ENCODE peak calls at places on chromosomes 11 and 22, in four cellular contexts. One of them, this sample, is unnamed.

GRCh38 chr11:115548878-115549528 is 44.8 kb upstream of the CADM1 start:
- DNase-seq in HEK293T: no peak
- DNase-seq in K562: no peak
- DNase-seq in HepG2: peak
- DNase-seq in this sample: peak

GRCh38 chr11:75024068-75024449 is 35.3 kb downstream of the NEU3 start:
- DNase-seq in HepG2: no peak
- DNase-seq in HEK293T: no peak
- DNase-seq in K562: no peak
- DNase-seq in this sample: no peak

GRCh38 chr11:15969281-15969680 is 387.1 kb downstream of the SOX6 start:
- DNase-seq in K562: peak
- DNase-seq in HEK293T: no peak
- DNase-seq in HepG2: peak
- DNase-seq in this sample: no peak

GRCh38 chr11:21811572-21811971 is 381.3 kb upstream of the ANO5 start:
- DNase-seq in HEK293T: no peak
- DNase-seq in K562: no peak
- DNase-seq in HepG2: peak
- DNase-seq in this sample: peak

GRCh38 chr22:46175631-46176030 is 25.3 kb downstream of the PPARA start:
- DNase-seq in K562: no peak
- DNase-seq in HepG2: no peak
- DNase-seq in HEK293T: no peak
- DNase-seq in this sample: no peak

GRCh38 chr11:57368106-57368826 is 12.7 kb downstream of the PRG3 start:
- DNase-seq in HEK293T: no peak
- DNase-seq in K562: no peak
- DNase-seq in HepG2: no peak
- DNase-seq in this sample: no peak

GRCh38 chr22:46453829-46454220 is 83.6 kb downstream of the CELSR1 start:
- DNase-seq in K562: no peak
- DNase-seq in HepG2: no peak
- DNase-seq in HEK293T: no peak
- DNase-seq in this sample: no peak

GRCh38 chr11:61359541-61359940 is 2.1 kb downstream of the CYB561A3 start:
- DNase-seq in K562: no peak
- DNase-seq in HEK293T: no peak
- DNase-seq in HepG2: no peak
- DNase-seq in this sample: no peak

GRCh38 chr22:24593810-24594568 is 1.1 kb upstream of the LRRC75B start:
- DNase-seq in HEK293T: no peak
- DNase-seq in K562: no peak
- DNase-seq in HepG2: peak
- DNase-seq in this sample: no peak

GRCh38 chr11:74521666-74522252 is 28.2 kb upstream of the LIPT2 start:
- DNase-seq in HepG2: no peak
- DNase-seq in K562: no peak
- DNase-seq in HEK293T: no peak
- DNase-seq in this sample: no peak

GRCh38 chr11:28632338-28632737 is 524.1 kb downstream of the METTL15 start:
- DNase-seq in K562: no peak
- DNase-seq in HepG2: no peak
- DNase-seq in HEK293T: no peak
- DNase-seq in this sample: no peak

GRCh38 chr22:25702571-25703167 is 39.3 kb upstream of the MYO18B start:
- DNase-seq in HEK293T: no peak
- DNase-seq in HepG2: no peak
- DNase-seq in K562: no peak
- DNase-seq in this sample: no peak
- TF ChIP-seq ELF4 in HEK293T: no peak
- TF ChIP-seq ELF4 in HepG2: no peak
- TF ChIP-seq ELF4 in K562: no peak
- TF ChIP-seq ELF4 in this sample: no peak

GRCh38 chr11:90491466-90491865 is 268.6 kb upstream of the CHORDC1 start:
- DNase-seq in HEK293T: no peak
- DNase-seq in HepG2: no peak
- DNase-seq in K562: no peak
- DNase-seq in this sample: no peak

GRCh38 chr11:90496722-90497121 is 273.9 kb upstream of the CHORDC1 start:
- DNase-seq in K562: no peak
- DNase-seq in HepG2: no peak
- DNase-seq in HEK293T: no peak
- DNase-seq in this sample: no peak

DNA sequence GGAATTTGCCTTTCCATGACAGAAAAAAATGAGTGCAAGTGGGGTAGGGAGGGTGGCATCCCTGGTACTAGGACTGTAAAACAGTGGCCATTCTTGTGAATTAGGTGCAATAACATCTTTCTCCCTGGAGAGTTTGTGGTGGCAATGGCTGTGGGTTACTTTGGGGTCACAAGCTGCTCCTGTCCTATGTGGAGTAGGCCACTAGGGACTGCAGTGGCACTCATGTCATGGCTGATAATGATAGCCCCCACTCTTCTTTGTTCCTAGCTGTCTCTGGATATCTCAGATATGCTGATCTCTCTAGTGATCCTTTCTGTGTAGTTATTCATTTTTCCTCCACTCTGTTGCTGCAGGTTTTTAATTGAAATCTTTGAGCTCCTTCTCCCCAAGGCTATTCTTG is 270.5 kb upstream of the CHORDC1 start:
- DNase-seq in HEK293T: no peak
- DNase-seq in HepG2: no peak
- DNase-seq in K562: no peak
- DNase-seq in this sample: no peak
- TF ChIP-seq ELF4 in HEK293T: no peak
- TF ChIP-seq ELF4 in HepG2: no peak
- TF ChIP-seq ELF4 in K562: no peak
- TF ChIP-seq ELF4 in this sample: no peak

DNA sequence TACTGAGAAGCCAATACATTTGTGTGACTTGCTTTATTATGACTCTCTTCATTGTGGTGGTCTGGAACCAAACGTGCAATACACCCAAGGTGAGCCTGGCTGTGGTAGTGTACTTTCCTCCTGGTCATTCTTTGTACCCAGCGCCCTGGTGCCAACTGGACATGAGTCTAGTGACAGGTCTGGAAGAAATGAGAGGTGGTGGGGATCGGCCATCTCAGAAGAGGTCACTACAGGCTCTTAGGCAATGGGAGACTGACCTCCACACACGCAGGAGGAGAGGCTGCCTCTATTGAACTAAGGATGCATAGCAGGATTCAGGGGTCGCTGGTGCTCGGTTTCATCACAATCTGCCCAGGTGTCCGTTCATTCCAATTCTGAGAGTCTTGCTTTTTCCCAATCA is 56.4 kb upstream of the RTL6 start:
- DNase-seq in HepG2: no peak
- DNase-seq in K562: no peak
- DNase-seq in HEK293T: no peak
- DNase-seq in this sample: no peak
- TF ChIP-seq ELF4 in HepG2: no peak
- TF ChIP-seq ELF4 in K562: no peak
- TF ChIP-seq ELF4 in HEK293T: no peak
- TF ChIP-seq ELF4 in this sample: no peak

GRCh38 chr11:123470862-123471261 is 40.8 kb downstream of the GRAMD1B start:
- DNase-seq in HepG2: no peak
- DNase-seq in HEK293T: no peak
- DNase-seq in K562: no peak
- DNase-seq in this sample: no peak
- TF ChIP-seq ELF4 in HepG2: no peak
- TF ChIP-seq ELF4 in HEK293T: no peak
- TF ChIP-seq ELF4 in K562: no peak
- TF ChIP-seq ELF4 in this sample: no peak

GRCh38 chr11:79402912-79403311 is 37.9 kb downstream of the TENM4 start:
- DNase-seq in HEK293T: no peak
- DNase-seq in HepG2: no peak
- DNase-seq in K562: no peak
- DNase-seq in this sample: no peak

GRCh38 chr11:79404325-79404724 is 36.5 kb downstream of the TENM4 start:
- DNase-seq in K562: no peak
- DNase-seq in HEK293T: no peak
- DNase-seq in HepG2: no peak
- DNase-seq in this sample: no peak

GRCh38 chr11:79403839-79404238 is 37.0 kb downstream of the TENM4 start:
- DNase-seq in HepG2: no peak
- DNase-seq in HEK293T: no peak
- DNase-seq in K562: no peak
- DNase-seq in this sample: no peak

GRCh38 chr11:79400206-79400605 is 40.6 kb downstream of the TENM4 start:
- DNase-seq in HEK293T: no peak
- DNase-seq in K562: no peak
- DNase-seq in HepG2: no peak
- DNase-seq in this sample: no peak

GRCh38 chr11:79400717-79401330 is 40.0 kb downstream of the TENM4 start:
- DNase-seq in HEK293T: peak
- DNase-seq in K562: no peak
- DNase-seq in HepG2: peak
- DNase-seq in this sample: peak
- TF ChIP-seq ELF4 in HEK293T: no peak
- TF ChIP-seq ELF4 in K562: no peak
- TF ChIP-seq ELF4 in HepG2: no peak
- TF ChIP-seq ELF4 in this sample: no peak

GRCh38 chr11:119780264-119780953 is 51.4 kb upstream of the NECTIN1 start:
- DNase-seq in HepG2: no peak
- DNase-seq in HEK293T: no peak
- DNase-seq in K562: no peak
- DNase-seq in this sample: no peak
- TF ChIP-seq ELF4 in HepG2: no peak
- TF ChIP-seq ELF4 in HEK293T: no peak
- TF ChIP-seq ELF4 in K562: no peak
- TF ChIP-seq ELF4 in this sample: no peak